ENCODE peak calls at places on chromosomes 1 and 21, in five cellular contexts. V is lung; B is HCT116; U is CD8-positive, alpha-beta T cell; G is endothelial cell of umbilical vein. C is an unnamed sample. For H3K36me3, the result is how much of the 10 kb centered on the place peaks cover.

GRCh38 chr1:46691997-46692790 is 20.5 kb downstream of the TEX38 start:
- DNase-seq in V (no peak), B (no peak), U (no peak), G (no peak), C (no peak)

GRCh38 chr1:242030071-242030470 is 31.2 kb upstream of the MAP1LC3C start:
- DNase-seq in V (no peak), B (no peak), U (no peak), G (no peak), C (peak)

GRCh38 chr1:27968692-27969091 is 8.9 kb downstream of the XKR8 start:
- DNase-seq in V (no peak), B (peak), U (no peak), G (no peak), C (peak)

GRCh38 chr1:32204943-32205361 is 519 bp upstream of the IQCC start:
- DNase-seq in V (no peak), B (no peak), U (no peak), G (no peak), C (no peak)

GRCh38 chr1:178530520-178530919 is 17.6 kb downstream of the TEX35 start:
- DNase-seq in V (no peak), B (no peak), U (no peak), G (no peak), C (no peak)

GRCh38 chr1:201436461-201436860 is 14.9 kb upstream of the TNNI1 start:
- DNase-seq in V (no peak), B (peak), U (no peak), G (no peak), C (no peak)

GRCh38 chr1:196660912-196661311 is 9.1 kb downstream of the CFH start:
- DNase-seq in V (no peak), B (peak), U (no peak), G (peak), C (peak)

GRCh38 chr1:240234477-240235225 is 143.0 kb downstream of the FMN2 start:
- DNase-seq in V (no peak), B (no peak), U (no peak), G (no peak), C (peak)

GRCh38 chr1:2314297-2314802 is 77.0 kb downstream of the MORN1 start:
- DNase-seq in V (peak), B (no peak), U (no peak), G (no peak), C (no peak)

GRCh38 chr21:46295177-46295711 is 9.1 kb downstream of the YBEY start:
- DNase-seq in V (no peak), B (no peak), U (no peak), G (no peak), C (no peak)

GRCh38 chr1:180842482-180842881 is 70.2 kb upstream of the KIAA1614 start:
- DNase-seq in V (no peak), B (no peak), U (no peak), G (no peak), C (no peak)

GRCh38 chr21:42997053-42997452 is 22.7 kb downstream of the PKNOX1 start:
- DNase-seq in V (peak), B (no peak), U (no peak), G (no peak), C (peak)

GRCh38 chr1:201022824-201023516 is 544 bp downstream of the KIF21B start:
- DNase-seq in V (no peak), B (no peak), U (no peak), G (no peak), C (no peak)

GRCh38 chr1:216815239-216815955 is 92.2 kb upstream of the ESRRG start:
- DNase-seq in V (peak), B (no peak), U (no peak), G (no peak), C (peak)

GRCh38 chr21:25370311-25370744 is 237.0 kb downstream of the MRPL39 start:
- DNase-seq in V (no peak), B (no peak), U (no peak), G (peak), C (peak)

GRCh38 chr1:11529330-11529729 is 50.4 kb downstream of the DISP3 start:
- DNase-seq in V (no peak), B (no peak), U (no peak), G (no peak), C (no peak)

GRCh38 chr1:63663301-63663700 is 70.1 kb downstream of the PGM1 start:
- DNase-seq in V (no peak), B (peak), U (no peak), G (no peak), C (peak)

DNA sequence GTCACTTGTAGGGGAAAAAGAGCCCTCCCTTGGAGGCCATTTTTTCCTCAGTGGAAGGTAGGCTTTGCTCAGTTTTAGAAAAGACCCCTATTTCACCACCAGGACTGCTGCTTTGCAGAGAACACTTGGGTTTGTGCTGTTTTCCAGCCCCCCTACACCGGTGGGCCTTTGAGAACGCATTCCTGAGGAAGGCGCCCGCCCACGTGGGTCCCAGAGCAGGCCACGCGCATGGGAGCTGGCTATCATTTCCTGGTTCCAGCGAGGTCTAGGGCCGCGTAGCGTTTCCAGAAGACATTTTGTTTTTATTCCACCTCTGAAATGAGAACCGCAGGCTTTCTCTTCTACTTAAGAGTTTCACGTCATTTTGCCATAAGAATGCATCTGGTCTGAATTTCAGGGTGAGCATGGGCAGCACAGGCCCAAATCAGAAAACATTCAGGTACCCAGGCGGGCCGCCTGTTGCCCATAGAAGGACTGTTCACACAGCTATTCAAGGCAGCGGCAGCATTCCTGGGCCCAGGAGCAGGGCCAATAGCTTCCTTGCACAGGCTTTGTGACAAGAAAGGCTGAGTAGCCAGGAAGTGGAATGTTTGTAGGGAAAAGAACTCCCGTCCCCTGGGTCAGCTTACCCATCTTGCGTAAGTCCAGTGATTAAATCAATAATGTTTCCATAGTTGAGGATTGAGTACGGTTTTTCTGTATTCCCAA is 1.3 kb upstream of the KLHL21 start:
- DNase-seq in V (peak), B (no peak), U (no peak), G (peak), C (peak)
- TF ChIP-seq CTCF in V (no peak), B (no peak), U (no peak), G (no peak), C (no peak)

DNA sequence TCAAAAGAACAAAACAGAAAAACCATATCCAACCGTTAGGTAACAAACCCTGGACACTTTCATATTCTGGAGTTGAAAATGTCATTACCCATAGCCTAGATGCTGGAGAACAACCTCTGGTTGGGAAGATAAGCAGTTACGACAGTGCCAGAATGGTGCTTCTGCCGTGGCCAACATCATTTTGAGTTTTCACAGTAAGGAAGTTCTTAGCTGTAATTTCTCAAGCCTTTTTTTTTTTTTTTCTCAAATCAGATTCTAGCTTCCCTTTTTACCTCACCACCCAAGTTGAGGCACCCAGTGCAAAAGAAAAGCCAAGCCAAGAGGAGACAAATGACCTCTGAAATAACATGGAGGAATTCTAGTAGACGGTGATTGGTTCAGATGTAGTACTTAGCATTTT is 21.8 kb downstream of the PPT1 start:
- DNase-seq in V (no peak), B (no peak), U (no peak), G (no peak), C (no peak)
- H3K36me3 ChIP-seq in V (under half), B (half or more), U (half or more), G (under half), C (under half)

GRCh38 chr1:207833956-207834660 is 76.8 kb downstream of the CD34 start:
- DNase-seq in V (no peak), B (no peak), U (no peak), G (no peak), C (no peak)

GRCh38 chr1:207833381-207833780 is 77.5 kb downstream of the CD34 start:
- DNase-seq in V (no peak), B (no peak), U (no peak), G (no peak), C (no peak)

GRCh38 chr1:207838156-207839082 is 72.5 kb downstream of the CD34 start:
- DNase-seq in V (no peak), B (no peak), U (no peak), G (no peak), C (peak)

GRCh38 chr1:207836616-207837352 is 74.1 kb downstream of the CD34 start:
- DNase-seq in V (no peak), B (no peak), U (no peak), G (no peak), C (no peak)

GRCh38 chr1:207835958-207836357 is 75.0 kb downstream of the CD34 start:
- DNase-seq in V (no peak), B (no peak), U (no peak), G (no peak), C (no peak)
- TF ChIP-seq CTCF in V (no peak), B (no peak), U (no peak), G (no peak), C (no peak)

DNA sequence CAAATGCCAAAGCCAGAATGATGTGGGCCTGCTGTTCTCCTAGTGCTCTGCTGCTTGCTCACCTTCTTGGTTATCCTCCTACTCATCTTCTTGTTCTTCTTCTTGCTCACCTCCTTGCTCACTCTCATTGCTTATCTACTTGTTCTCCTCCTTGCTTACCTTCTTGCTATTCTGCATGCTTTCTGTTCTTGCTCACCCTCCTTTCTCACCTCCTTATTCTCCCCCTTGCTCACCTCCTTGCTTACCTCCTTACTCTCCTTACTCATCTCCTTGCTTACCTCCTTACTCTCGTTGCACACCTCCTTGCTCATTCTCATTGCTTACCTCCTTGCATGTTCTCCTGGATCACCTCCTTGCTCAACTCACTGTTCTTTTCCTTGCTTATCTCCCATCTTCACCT is at the start of gene OR14I1:
- DNase-seq in V (no peak), B (no peak), U (no peak), G (no peak), C (no peak)
- H3K36me3 ChIP-seq in V (under half), B (under half), U (under half), G (under half), C (under half)

C was measured in bronchial epithelial cell.